ENCODE peak calls at places on chromosomes 1 and 21, in five cellular contexts. M is fibroblast of mammary gland, S is progenitor cell of endocrine pancreas, W is T-helper 17 cell, I is NCI-H2029. L is an unnamed sample.

GRCh38 chr1:223886516-223886921 is 40.8 kb upstream of the TP53BP2 start:
- DNase-seq in S (no peak), W (no peak), I (peak), M (no peak), L (no peak)

GRCh38 chr1:185440877-185441276 is 123.8 kb upstream of the IVNS1ABP start:
- DNase-seq in S (no peak), I (no peak), M (no peak), W (no peak), L (no peak)

GRCh38 chr1:1917995-1918900 is 831 bp downstream of the TMEM52 start:
- DNase-seq in S (no peak), M (no peak), W (no peak), I (no peak), L (no peak)

GRCh38 chr1:96346708-96347107 is 374.9 kb upstream of the PTBP2 start:
- DNase-seq in S (no peak), M (no peak), I (no peak), W (no peak), L (no peak)

GRCh38 chr1:248288385-248288784 is 10.6 kb upstream of the OR2T33 start:
- DNase-seq in W (no peak), S (no peak), I (no peak), M (no peak), L (no peak)

GRCh38 chr21:14121719-14122118 is 89.0 kb downstream of the LIPI start:
- DNase-seq in M (no peak), I (no peak), S (no peak), W (no peak), L (no peak)

GRCh38 chr21:44702973-44703730 is 6.2 kb downstream of the KRTAP10-12 start:
- DNase-seq in S (no peak), M (no peak), W (no peak), I (peak), L (peak)

GRCh38 chr1:91764471-91765115 is 121.4 kb downstream of the TGFBR3 start:
- DNase-seq in W (no peak), M (no peak), I (no peak), S (no peak), L (peak)

GRCh38 chr1:221397606-221398005 is 344.3 kb downstream of the DUSP10 start:
- DNase-seq in W (no peak), S (no peak), M (no peak), I (no peak), L (no peak)

GRCh38 chr1:51519857-51520699 is 1.0 kb upstream of the EPS15 start:
- DNase-seq in W (no peak), M (no peak), I (no peak), S (no peak), L (no peak)

GRCh38 chr1:194289569-194290266 is 1103.3 kb upstream of the B3GALT2 start:
- DNase-seq in W (peak), M (no peak), I (no peak), S (no peak), L (no peak)

GRCh38 chr1:110292327-110292741 is 46.8 kb upstream of the RBM15 start:
- DNase-seq in M (peak), W (no peak), I (no peak), S (no peak), L (no peak)

GRCh38 chr1:32818804-32819541 is 1.5 kb downstream of the S100PBP start:
- DNase-seq in S (no peak), I (no peak), M (no peak), W (no peak), L (no peak)

GRCh38 chr1:206472454-206472853 is 2.2 kb downstream of the IKBKE start:
- DNase-seq in I (no peak), S (no peak), M (peak), W (no peak), L (no peak)

GRCh38 chr1:40802078-40803075 is 18.8 kb downstream of the KCNQ4 start:
- DNase-seq in M (peak), W (peak), S (peak), I (peak), L (peak)

GRCh38 chr1:204929487-204930185 is 59.0 kb downstream of the NFASC start:
- DNase-seq in S (no peak), W (no peak), I (no peak), M (no peak), L (no peak)

GRCh38 chr1:92940541-92940940 is 20.7 kb downstream of the DIPK1A start:
- DNase-seq in I (no peak), S (no peak), M (peak), W (no peak), L (no peak)

GRCh38 chr1:4733446-4734175 is 79.2 kb downstream of the AJAP1 start:
- DNase-seq in M (no peak), I (no peak), W (no peak), S (no peak), L (no peak)

GRCh38 chr1:243346481-243346880 is 90.6 kb downstream of the SDCCAG8 start:
- DNase-seq in I (no peak), W (no peak), M (no peak), S (no peak), L (no peak)

GRCh38 chr1:153679337-153680119 is 1.0 kb downstream of the NPR1 start:
- DNase-seq in I (no peak), M (no peak), W (peak), S (peak), L (no peak)

GRCh38 chr1:208233546-208233945 is 10.6 kb downstream of the PLXNA2 start:
- DNase-seq in I (peak), W (no peak), M (no peak), S (no peak), L (peak)

GRCh38 chr1:151661728-151662127 is 49.9 kb downstream of the SNX27 start:
- DNase-seq in M (no peak), I (no peak), S (no peak), W (no peak), L (no peak)

GRCh38 chr1:21320410-21321107 is 30.3 kb upstream of the ECE1 start:
- DNase-seq in W (no peak), S (no peak), M (no peak), I (no peak), L (no peak)

GRCh38 chr21:27806261-27806660 is 839.4 kb upstream of the ADAMTS5 start:
- DNase-seq in I (no peak), M (no peak), W (no peak), S (no peak), L (no peak)

GRCh38 chr1:227449051-227449450 is 114.3 kb upstream of the ZNF678 start:
- DNase-seq in S (peak), M (peak), W (no peak), I (no peak), L (no peak)

L was measured in ascending aorta.